ENCODE peak calls at places on chromosomes 16 and 17, in seven cellular contexts. N is stimulated activated CD4-positive, alpha-beta T cell treated with anti-CD3 and anti-CD28 coated beads, Interleukin-12 subunit alpha, Interleukin-12 subunit beta, amount 100 ng/mL, for 4 hours; A is posterior cingulate gyrus; F is astrocyte of the spinal cord; W is T-helper 9 cell; H is HCEC 1CT; Q is effector CD4-positive, alpha-beta T cell. L is an unnamed sample.

GRCh38 chr17:81398170-81398854 is 3.1 kb downstream of the BAHCC1 start:
- DNase-seq in N (no peak), H (no peak), Q (no peak), W (no peak), F (peak; percentile 65), A (no peak), L (no peak)

GRCh38 chr17:47693667-47694017 is 319 bp upstream of the TBKBP1 start:
- DNase-seq in F (no peak), A (no peak), H (no peak), N (no peak), Q (no peak), W (no peak), L (no peak)

GRCh38 chr17:18257747-18258355 is 687 bp downstream of the FLII start:
- DNase-seq in F (peak; percentile 66), N (peak; percentile 37), Q (peak; percentile 37), A (peak; percentile 44), W (peak; percentile 32), H (peak; percentile 85), L (peak; percentile 42)

GRCh38 chr17:17935321-17936271 is 36.6 kb downstream of the TOM1L2 start:
- DNase-seq in A (no peak), F (peak; percentile 85), Q (no peak), H (peak; percentile 93), W (no peak), N (no peak), L (no peak)

GRCh38 chr16:54938351-54939346 is 8.0 kb downstream of the IRX5 start:
- DNase-seq in W (no peak), N (no peak), F (peak; percentile 25), H (no peak), Q (no peak), A (no peak), L (no peak)

GRCh38 chr16:27921134-27921533 is 142.4 kb downstream of the GSG1L start:
- DNase-seq in W (no peak), N (no peak), A (no peak), Q (no peak), H (no peak), F (no peak), L (no peak)

GRCh38 chr16:87391950-87392822 is at the start of gene MAP1LC3B:
- DNase-seq in W (peak; percentile 96), A (peak; percentile 94), H (peak; percentile 91), F (peak; percentile 97), Q (peak; percentile 95), N (peak; percentile 98), L (peak; percentile 99)

GRCh38 chr16:61836804-61837398 is 199.3 kb downstream of the CDH8 start:
- DNase-seq in N (no peak), F (no peak), Q (no peak), W (no peak), H (no peak), A (no peak), L (no peak)